ENCODE peak calls at places on chromosomes 6 and 20, in six cellular contexts. R, K, N, M, E and B are unnamed samples.

GRCh38 chr6:106608080-106608668 is 21.1 kb downstream of the RTN4IP1 start:
- DNase-seq in E (peak), K (no peak), R (peak), N (no peak), M (no peak), B (no peak)

GRCh38 chr20:63594043-63594561 is 20.1 kb upstream of the HELZ2 start:
- DNase-seq in N (no peak), M (no peak), K (no peak), R (peak), E (no peak), B (no peak)

GRCh38 chr20:63134201-63134612 is 81.7 kb downstream of the YTHDF1 start:
- DNase-seq in R (no peak), E (no peak), M (peak), K (peak), N (peak), B (peak)

GRCh38 chr6:23713211-23713610 is 412.8 kb upstream of the NRSN1 start:
- DNase-seq in E (no peak), R (no peak), M (no peak), N (no peak), K (no peak), B (no peak)

GRCh38 chr6:25239498-25239897 is 39.7 kb upstream of the CARMIL1 start:
- DNase-seq in N (no peak), K (no peak), E (no peak), R (no peak), M (no peak), B (no peak)

GRCh38 chr6:169225887-169226286 is 27.8 kb downstream of the THBS2 start:
- DNase-seq in R (no peak), E (no peak), K (no peak), N (no peak), M (no peak), B (no peak)

GRCh38 chr6:94177429-94177828 is 758.1 kb upstream of the EPHA7 start:
- DNase-seq in E (no peak), N (no peak), M (no peak), K (no peak), R (no peak), B (no peak)

GRCh38 chr20:59016795-59017492 is 2.3 kb upstream of the TUBB1 start:
- DNase-seq in M (no peak), R (no peak), K (no peak), E (no peak), N (peak), B (no peak)

GRCh38 chr6:117145940-117146339 is 119.4 kb upstream of the VGLL2 start:
- DNase-seq in R (no peak), N (no peak), E (no peak), K (no peak), M (no peak), B (no peak)

GRCh38 chr20:9958693-9959092 is 76.1 kb upstream of the ANKEF1 start:
- DNase-seq in E (no peak), K (no peak), N (no peak), M (no peak), R (no peak), B (no peak)

DNA sequence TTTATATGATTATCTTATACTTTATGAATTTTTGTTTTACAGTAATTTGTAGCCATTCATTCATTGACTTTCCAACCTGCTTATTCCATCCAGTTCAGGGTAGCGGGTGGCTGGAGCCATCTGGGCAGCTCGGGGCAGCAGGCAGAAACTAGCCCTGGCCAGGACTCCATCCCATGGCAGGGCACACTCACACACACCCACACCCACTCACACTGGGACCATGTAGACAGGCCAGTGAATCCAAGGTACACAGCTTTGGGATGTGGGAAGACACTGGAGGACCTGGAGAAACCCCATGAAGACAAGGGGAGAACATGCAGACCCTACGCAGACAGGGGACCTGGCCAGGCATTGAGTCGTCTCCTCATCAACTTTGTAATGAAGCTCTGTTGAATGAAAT is 84.8 kb downstream of the ADGRG6 start:
- DNase-seq in R (no peak), K (no peak), N (no peak), E (no peak), M (no peak), B (no peak)
- H3K4me3 ChIP-seq in R (no peak), K (no peak), N (no peak), E (no peak), M (no peak), B (no peak)

GRCh38 chr20:7629880-7630279 is 310.4 kb downstream of the HAO1 start:
- DNase-seq in M (no peak), E (peak), R (no peak), K (no peak), N (no peak), B (no peak)
- H3K4me3 ChIP-seq in M (no peak), E (no peak), R (no peak), K (no peak), N (no peak), B (no peak)

DNA sequence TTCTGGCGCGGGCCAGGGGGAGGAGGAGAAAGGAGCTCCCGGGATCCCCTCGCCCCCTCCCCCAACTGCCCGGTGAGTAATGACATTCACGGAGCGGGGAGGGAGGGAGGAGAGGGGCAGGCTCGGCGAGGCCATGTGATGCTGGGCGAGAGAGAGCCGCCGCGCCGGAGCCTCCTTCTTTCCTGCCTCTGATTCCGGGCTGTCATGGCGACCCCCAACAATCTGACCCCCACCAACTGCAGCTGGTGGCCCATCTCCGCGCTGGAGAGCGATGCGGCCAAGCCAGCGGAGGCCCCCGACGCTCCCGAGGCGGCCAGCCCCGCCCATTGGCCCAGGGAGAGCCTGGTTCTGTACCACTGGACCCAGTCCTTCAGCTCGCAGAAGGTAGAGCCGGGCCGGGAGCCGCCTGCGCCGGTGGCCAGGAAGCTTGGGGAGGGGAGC is at the start of gene GDAP1L1:
- DNase-seq in K (no peak), N (no peak), M (no peak), E (no peak), R (no peak), B (peak)
- H3K4me3 ChIP-seq in K (no peak), N (peak), M (no peak), E (no peak), R (no peak), B (peak)

GRCh38 chr6:133889557-133890301 is 816 bp downstream of the TCF21 start:
- DNase-seq in E (no peak), N (peak), M (no peak), K (no peak), R (no peak), B (no peak)
- H3K4me3 ChIP-seq in E (no peak), N (peak), M (peak), K (no peak), R (no peak), B (no peak)

GRCh38 chr6:34315780-34316179 is 67.0 kb upstream of the SMIM29 start:
- DNase-seq in E (no peak), R (no peak), K (no peak), M (no peak), N (no peak), B (no peak)
- H3K4me3 ChIP-seq in E (no peak), R (no peak), K (no peak), M (no peak), N (no peak), B (no peak)

DNA sequence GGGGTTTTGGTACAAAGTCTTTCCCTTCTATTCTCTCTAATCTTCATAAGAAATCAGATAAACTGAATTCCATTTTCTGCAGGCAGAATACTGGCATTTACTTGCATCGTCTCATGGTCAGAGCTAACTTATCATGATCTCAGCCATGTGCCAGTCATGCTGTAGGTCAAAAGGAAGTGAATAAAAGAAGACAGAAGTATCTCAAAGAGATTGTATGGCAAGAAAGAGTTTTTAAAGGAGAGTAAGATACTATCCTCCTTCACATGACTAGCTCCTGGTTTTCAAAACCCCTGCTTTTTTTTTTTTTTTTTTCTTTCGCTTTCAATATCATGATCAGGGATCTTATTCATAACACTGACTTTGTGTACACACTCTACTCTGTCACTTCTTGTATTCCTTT is 398.3 kb downstream of the C6orf118 start:
- DNase-seq in N (no peak), E (no peak), R (no peak), K (no peak), M (no peak), B (no peak)
- H3K4me3 ChIP-seq in N (no peak), E (no peak), R (no peak), K (no peak), M (no peak), B (no peak)

DNA sequence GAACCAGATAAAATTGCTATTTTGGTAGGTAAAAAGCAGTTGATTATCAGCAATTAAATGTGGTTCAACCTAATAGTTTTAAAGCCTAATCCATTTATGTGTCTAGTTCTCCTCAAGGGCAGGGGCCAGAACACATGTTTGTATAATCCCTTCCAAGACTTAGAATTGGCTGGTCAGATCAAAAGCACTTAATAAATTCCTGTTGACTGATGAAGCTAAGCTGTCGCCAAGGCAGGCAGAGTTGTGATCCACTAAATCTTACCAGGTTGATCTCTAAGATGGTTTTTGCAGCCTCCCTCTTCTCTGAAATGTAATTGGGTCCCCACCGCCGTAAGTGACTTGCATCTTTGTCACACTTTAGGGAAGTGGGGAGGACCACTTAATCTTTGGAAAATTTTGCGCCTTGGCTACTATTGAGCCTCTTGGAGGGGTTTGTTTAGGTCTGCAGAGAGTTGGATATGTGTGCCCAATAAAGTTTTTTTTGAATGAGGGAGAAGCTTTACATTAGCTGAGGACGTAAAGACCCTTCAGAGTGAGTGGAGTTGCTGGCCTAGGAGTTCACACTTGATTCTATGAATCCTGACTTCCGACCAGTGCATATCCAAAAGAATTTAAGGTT is 65.9 kb downstream of the PHF20 start:
- DNase-seq in R (no peak), E (no peak), K (no peak), N (no peak), M (no peak), B (no peak)
- H3K4me3 ChIP-seq in R (no peak), E (no peak), K (no peak), N (no peak), M (no peak), B (no peak)

GRCh38 chr6:46017726-46018125 is 2.1 kb upstream of the CLIC5 start:
- DNase-seq in M (no peak), E (no peak), K (no peak), R (no peak), N (no peak), B (no peak)

GRCh38 chr6:46014511-46015118 is 1.0 kb downstream of the CLIC5 start:
- DNase-seq in N (peak), E (no peak), R (no peak), M (peak), K (peak), B (peak)

GRCh38 chr6:46014054-46014453 is 1.6 kb downstream of the CLIC5 start:
- DNase-seq in M (no peak), R (no peak), K (no peak), E (no peak), N (no peak), B (no peak)

GRCh38 chr6:46015119-46015968 is at the start of gene CLIC5:
- DNase-seq in R (no peak), E (no peak), M (peak), K (peak), N (no peak), B (no peak)

GRCh38 chr6:46016063-46016608 is 476 bp upstream of the CLIC5 start:
- DNase-seq in R (no peak), K (no peak), M (peak), E (no peak), N (no peak), B (no peak)
- H3K4me3 ChIP-seq in R (no peak), K (peak), M (no peak), E (no peak), N (peak), B (peak)

DNA sequence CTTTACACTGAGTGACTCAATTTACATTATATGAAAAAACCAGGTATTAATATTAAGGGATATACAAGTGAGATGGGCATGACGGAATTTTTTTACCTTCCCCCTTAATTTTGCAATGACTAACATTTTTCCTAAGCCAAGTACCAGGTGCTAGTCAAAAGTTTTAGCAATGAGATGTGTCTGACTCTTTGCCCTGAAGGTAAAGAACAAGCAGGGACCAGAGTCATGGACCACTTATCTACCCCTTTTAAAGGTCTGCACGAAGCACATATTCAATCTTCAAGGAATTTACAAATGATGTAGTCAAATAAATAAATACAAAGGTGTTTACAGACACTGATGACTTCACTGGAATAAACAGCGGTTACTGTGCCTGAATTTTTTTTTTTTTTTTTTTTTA is 1.4 kb downstream of the GLO1 start:
- DNase-seq in R (no peak), N (no peak), M (no peak), E (peak), K (no peak), B (no peak)
- H3K4me3 ChIP-seq in R (peak), N (no peak), M (no peak), E (peak), K (no peak), B (no peak)

GRCh38 chr6:47241742-47242482 is 67.8 kb downstream of the TNFRSF21 start:
- DNase-seq in M (no peak), N (no peak), K (no peak), R (no peak), E (peak), B (no peak)
- H3K4me3 ChIP-seq in M (no peak), N (no peak), K (no peak), R (no peak), E (no peak), B (no peak)